ENCODE peak calls at places on chromosomes 4 and X, in ten cellular contexts. Q, F, W, C, A, R, T, X, M and V are unnamed samples. For H3K9me3, the result is how much of the 10 kb centered on the place peaks cover.

GRCh38 chr4:157576671-157577070 is 356.1 kb downstream of the GRIA2 start:
- DNase-seq in F (no peak), T (no peak), M (no peak), C (no peak), W (no peak), A (no peak), Q (no peak), X (no peak), R (no peak), V (no peak)

GRCh38 chr4:156970501-156971167 is 965 bp downstream of the PDGFC start:
- DNase-seq in R (no peak), C (peak), A (peak), W (peak), F (peak), X (peak), M (peak), T (peak), Q (peak), V (peak)

GRCh38 chrX:84188320-84188834 is 378 bp upstream of the RPS6KA6 start:
- DNase-seq in R (no peak), F (peak), W (peak), X (peak), T (peak), C (no peak), A (peak), M (peak), Q (peak), V (peak)

GRCh38 chr4:11622961-11623725 is 194.4 kb upstream of the HS3ST1 start:
- DNase-seq in W (no peak), T (no peak), F (no peak), M (no peak), X (no peak), R (no peak), Q (no peak), A (no peak), C (no peak), V (no peak)

GRCh38 chr4:152901205-152901604 is 34.9 kb upstream of the FHDC1 start:
- DNase-seq in C (no peak), W (no peak), A (no peak), X (no peak), Q (no peak), M (no peak), R (no peak), T (no peak), F (no peak), V (no peak)

GRCh38 chr4:173919196-173919595 is 364.3 kb downstream of the FBXO8 start:
- DNase-seq in X (no peak), T (no peak), F (no peak), R (no peak), W (no peak), M (no peak), C (no peak), A (peak), Q (no peak), V (no peak)

GRCh38 chrX:130715299-130715698 is 187.7 kb downstream of the ENOX2 start:
- DNase-seq in F (no peak), T (no peak), R (no peak), A (peak), X (no peak), M (no peak), C (no peak), W (no peak), Q (no peak), V (no peak)

GRCh38 chrX:16589211-16589610 is 60.7 kb upstream of the S100G start:
- DNase-seq in W (no peak), R (no peak), T (no peak), F (no peak), Q (no peak), A (peak), X (no peak), M (no peak), C (no peak), V (no peak)

GRCh38 chr4:118888666-118889312 is at the start of gene SYNPO2:
- DNase-seq in R (peak), C (no peak), M (peak), W (peak), T (peak), Q (peak), F (peak), X (peak), A (peak), V (peak)

GRCh38 chr4:158850800-158851644 is 82.2 kb downstream of the FNIP2 start:
- DNase-seq in M (no peak), W (no peak), F (peak), T (no peak), A (no peak), C (no peak), R (peak), X (no peak), Q (no peak), V (no peak)

GRCh38 chr4:65623509-65623908 is 46.8 kb downstream of the EPHA5 start:
- DNase-seq in T (no peak), M (no peak), A (peak), F (no peak), W (no peak), X (no peak), R (no peak), Q (no peak), C (no peak), V (no peak)

GRCh38 chrX:153828723-153829548 is 1.4 kb downstream of the PDZD4 start:
- DNase-seq in A (no peak), Q (no peak), R (no peak), F (no peak), M (no peak), C (peak), W (no peak), T (no peak), X (no peak), V (peak)

GRCh38 chr4:88672987-88673386 is 24.6 kb downstream of the NAP1L5 start:
- DNase-seq in Q (no peak), F (peak), A (peak), T (peak), W (no peak), R (peak), X (no peak), C (peak), M (no peak), V (no peak)

GRCh38 chr4:40190880-40191815 is 5.7 kb upstream of the RHOH start:
- DNase-seq in C (peak), W (no peak), A (no peak), F (peak), R (no peak), Q (no peak), X (no peak), T (no peak), M (no peak), V (no peak)

GRCh38 chrX:110003167-110004156 is 548 bp downstream of the TMEM164 start:
- DNase-seq in C (no peak), A (peak), W (peak), F (no peak), T (no peak), Q (no peak), M (peak), R (no peak), X (peak), V (peak)

GRCh38 chr4:20318011-20318898 is 66.5 kb downstream of the SLIT2 start:
- DNase-seq in R (no peak), Q (no peak), W (no peak), T (no peak), A (no peak), X (no peak), F (no peak), C (no peak), M (no peak), V (no peak)

GRCh38 chr4:37644962-37645361 is 41.2 kb downstream of the RELL1 start:
- DNase-seq in W (no peak), A (peak), F (no peak), Q (no peak), R (no peak), T (no peak), X (no peak), C (no peak), M (peak), V (no peak)

GRCh38 chrX:153516055-153516454 is 1.4 kb upstream of the ATP2B3 start:
- DNase-seq in T (no peak), R (no peak), Q (no peak), C (no peak), F (no peak), A (peak), M (no peak), X (no peak), W (no peak), V (no peak)

GRCh38 chrX:40172169-40172979 is 74.6 kb upstream of the BCOR start:
- DNase-seq in W (peak), M (peak), A (peak), C (no peak), T (peak), X (no peak), F (peak), Q (peak), R (no peak), V (peak)

GRCh38 chr4:157270108-157270507 is 49.6 kb downstream of the GRIA2 start:
- DNase-seq in W (no peak), R (no peak), M (no peak), C (no peak), A (no peak), T (no peak), Q (no peak), F (no peak), X (no peak), V (no peak)

GRCh38 chrX:71634366-71634765 is 16.1 kb upstream of the CXCR3 start:
- DNase-seq in R (no peak), T (no peak), F (no peak), M (no peak), Q (no peak), C (no peak), A (no peak), W (no peak), X (no peak), V (no peak)

GRCh38 chr4:183256756-183257385 is 63.2 kb downstream of the CLDN22 start:
- DNase-seq in C (peak), T (peak), Q (peak), W (peak), X (peak), R (peak), F (peak), A (peak), M (peak), V (peak)

DNA sequence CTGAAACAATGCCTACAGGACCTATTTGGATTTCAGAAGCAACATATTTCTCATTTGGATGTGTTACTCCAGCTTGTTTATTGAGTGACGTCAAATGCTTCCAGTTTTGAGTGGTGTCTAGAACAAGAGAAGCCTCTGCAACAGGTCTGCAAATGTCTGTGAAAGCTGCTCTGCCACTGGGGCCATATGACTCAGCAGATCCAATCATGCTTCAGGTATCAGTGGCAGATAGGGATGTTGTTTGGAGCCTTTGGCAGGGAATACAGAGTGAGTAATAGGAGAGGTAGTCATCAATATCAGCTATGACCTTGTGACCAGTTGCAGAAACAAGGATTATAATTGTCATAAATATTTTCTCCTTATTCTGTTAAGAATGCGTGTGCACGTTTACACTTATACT is 141.1 kb upstream of the ZXDA start:
- DNase-seq in X (no peak), C (no peak), F (no peak), A (no peak), W (no peak), R (no peak), M (no peak), Q (no peak), T (no peak), V (no peak)
- H3K9me3 ChIP-seq in X (under half), C (under half), F (under half), A (under half), W (under half), R (under half), M (under half), Q (under half), T (under half), V (under half)

DNA sequence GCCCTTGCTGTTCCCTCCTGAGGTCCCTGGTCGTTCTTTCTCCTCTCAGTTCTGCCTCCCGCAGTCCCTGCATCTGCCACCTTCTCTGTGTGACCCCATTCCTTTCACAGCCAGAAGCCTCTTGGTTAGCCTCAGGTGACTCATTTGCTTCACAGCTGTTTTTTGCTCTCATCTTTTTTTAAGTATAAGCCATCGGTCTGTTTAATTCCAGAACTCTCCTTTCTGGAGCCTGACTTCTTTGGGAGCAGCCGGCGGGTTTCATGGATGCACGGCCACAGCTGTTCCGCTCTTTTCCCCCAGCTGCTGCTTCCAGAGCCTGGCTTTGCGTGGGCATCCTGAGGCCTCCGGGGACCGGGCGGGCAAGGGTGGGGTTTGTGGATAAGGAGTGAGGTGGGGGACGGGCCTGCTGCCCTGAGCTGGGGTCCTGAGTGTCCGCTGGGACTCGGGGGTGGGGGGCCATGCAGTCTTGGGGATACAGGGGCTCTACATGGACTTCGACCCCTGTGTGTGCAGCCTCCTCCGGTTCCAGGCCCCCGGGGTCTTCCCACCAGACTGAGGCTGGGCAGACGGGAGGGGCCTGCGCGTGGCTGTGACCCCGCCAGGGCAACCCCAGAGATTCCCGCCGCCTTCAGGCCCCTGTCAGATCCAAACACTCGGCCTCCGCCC is 46.7 kb downstream of the PCGF3 start:
- DNase-seq in T (no peak), C (no peak), R (no peak), W (peak), M (no peak), X (no peak), Q (peak), A (peak), F (no peak), V (no peak)
- H3K9me3 ChIP-seq in T (under half), C (under half), R (under half), W (under half), M (under half), X (under half), Q (under half), A (under half), F (under half), V (under half)

DNA sequence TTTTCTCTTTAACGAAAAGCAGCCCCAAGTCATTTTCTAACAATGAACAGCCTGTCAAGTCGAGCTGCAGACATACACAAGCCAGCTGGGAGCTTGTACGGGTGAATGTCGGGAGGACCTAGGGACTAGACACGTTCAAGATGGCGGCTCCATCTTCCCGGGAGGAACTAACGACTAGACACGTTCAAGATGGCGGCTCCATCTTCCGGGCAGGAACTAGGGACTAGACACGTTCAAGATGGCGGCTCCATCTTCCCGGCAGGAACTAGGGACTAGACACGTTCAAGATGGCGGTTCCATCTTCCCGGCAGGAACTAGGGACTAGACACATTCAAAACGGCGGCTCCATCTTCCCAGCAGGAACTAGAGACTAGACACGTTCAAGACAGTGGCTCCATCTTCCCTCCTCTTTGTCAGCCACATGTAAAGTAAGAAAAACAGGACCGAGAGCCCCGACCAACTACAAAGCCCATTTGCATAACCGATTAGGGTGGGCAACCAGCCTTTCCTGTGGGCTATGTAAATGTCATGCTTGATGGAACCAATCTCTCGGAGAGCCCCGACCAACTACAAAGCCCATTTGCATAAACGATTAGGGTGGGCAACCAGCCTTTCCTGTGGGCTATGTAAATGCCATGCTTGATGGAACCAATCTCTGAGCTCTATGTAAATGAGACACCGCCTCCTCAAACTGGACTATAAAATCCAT is 175.5 kb downstream of the DHRSX start:
- DNase-seq in A (peak), F (no peak), T (peak), X (no peak), M (peak), Q (peak), W (peak), C (no peak), R (peak), V (peak)
- H3K9me3 ChIP-seq in A (under half), F (under half), T (under half), X (under half), M (under half), Q (under half), W (under half), C (under half), R (under half), V (under half)

DNA sequence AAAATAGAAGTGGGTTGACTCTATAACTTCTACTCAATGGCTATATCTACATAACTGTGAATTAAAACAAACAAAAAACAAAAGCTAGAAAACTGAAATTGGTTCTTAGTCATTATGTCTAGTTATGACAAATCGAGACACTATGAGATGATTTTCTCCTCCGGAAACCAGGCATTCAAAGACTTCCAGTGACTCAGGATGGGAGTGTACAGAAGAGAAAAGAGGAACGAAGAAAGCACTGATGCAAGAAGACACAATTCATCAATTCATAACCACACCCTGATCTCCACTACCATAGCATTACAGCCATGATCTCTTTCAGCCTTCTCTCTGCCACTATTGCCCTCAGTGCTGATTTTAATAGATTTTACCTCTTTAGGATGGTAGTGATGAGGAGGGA is 253.6 kb downstream of the CBLL2 start:
- DNase-seq in M (no peak), Q (no peak), F (no peak), C (no peak), A (peak), R (no peak), W (no peak), T (no peak), X (no peak), V (no peak)
- H3K9me3 ChIP-seq in M (under half), Q (under half), F (under half), C (under half), A (under half), R (under half), W (under half), T (under half), X (under half), V (under half)

DNA sequence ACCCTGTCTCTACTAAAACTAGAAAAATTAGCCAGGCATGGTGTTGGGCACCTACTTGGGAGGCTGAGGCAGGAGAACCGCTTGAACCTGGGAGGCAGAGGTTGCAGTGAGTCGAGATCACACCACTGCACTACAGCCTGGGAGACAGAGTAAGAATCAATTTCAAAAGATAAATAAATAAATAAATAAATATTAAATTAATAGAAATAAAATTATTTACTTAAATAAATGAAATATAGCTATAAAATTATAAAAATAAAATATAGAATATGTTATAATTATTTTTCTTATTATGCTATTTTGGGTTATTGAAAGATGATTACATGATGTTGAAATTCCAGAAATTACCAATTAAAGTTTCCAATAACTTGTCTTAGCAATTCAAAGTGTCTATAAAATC is 1029.8 kb upstream of the AGA start:
- DNase-seq in F (no peak), T (no peak), A (no peak), M (no peak), C (no peak), X (no peak), R (no peak), W (no peak), Q (no peak), V (no peak)
- H3K9me3 ChIP-seq in F (under half), T (under half), A (under half), M (under half), C (under half), X (under half), R (under half), W (under half), Q (under half), V (under half)